ENCODE peak calls at places on chromosome 2, in eight cellular contexts. One of them, this sample, is unnamed. For H3K4me1, the result is how much of the 10 kb centered on the place peaks cover.

GRCh38 chr2:151237422-151238012 is 24.1 kb downstream of the RBM43 start:
- DNase-seq in MM.1S: no peak
- DNase-seq in A549: no peak
- DNase-seq in ovary: no peak
- DNase-seq in endothelial cell of umbilical vein: peak
- DNase-seq in adrenal gland: peak
- DNase-seq in tibial nerve: no peak
- DNase-seq in neuronal stem cell: no peak
- DNase-seq in this sample: no peak

GRCh38 chr2:42712934-42713333 is 51.0 kb downstream of the OXER1 start:
- DNase-seq in adrenal gland: no peak
- DNase-seq in tibial nerve: no peak
- DNase-seq in A549: no peak
- DNase-seq in neuronal stem cell: no peak
- DNase-seq in endothelial cell of umbilical vein: no peak
- DNase-seq in ovary: no peak
- DNase-seq in MM.1S: no peak
- DNase-seq in this sample: no peak

GRCh38 chr2:62277688-62278087 is 81.8 kb downstream of the B3GNT2 start:
- DNase-seq in endothelial cell of umbilical vein: no peak
- DNase-seq in tibial nerve: no peak
- DNase-seq in MM.1S: no peak
- DNase-seq in A549: no peak
- DNase-seq in adrenal gland: no peak
- DNase-seq in ovary: no peak
- DNase-seq in neuronal stem cell: no peak
- DNase-seq in this sample: no peak

GRCh38 chr2:229270551-229271410 is at the start of gene PID1:
- DNase-seq in tibial nerve: no peak
- DNase-seq in adrenal gland: peak
- DNase-seq in A549: peak
- DNase-seq in MM.1S: peak
- DNase-seq in ovary: peak
- DNase-seq in endothelial cell of umbilical vein: no peak
- DNase-seq in neuronal stem cell: peak
- DNase-seq in this sample: no peak

GRCh38 chr2:10009811-10010781 is 33.3 kb upstream of the KLF11 start:
- DNase-seq in adrenal gland: peak
- DNase-seq in A549: no peak
- DNase-seq in neuronal stem cell: no peak
- DNase-seq in tibial nerve: no peak
- DNase-seq in ovary: peak
- DNase-seq in endothelial cell of umbilical vein: no peak
- DNase-seq in MM.1S: no peak
- DNase-seq in this sample: no peak

GRCh38 chr2:197297772-197298318 is 12.7 kb downstream of the ANKRD44 start:
- DNase-seq in MM.1S: no peak
- DNase-seq in adrenal gland: no peak
- DNase-seq in A549: no peak
- DNase-seq in neuronal stem cell: no peak
- DNase-seq in endothelial cell of umbilical vein: no peak
- DNase-seq in ovary: no peak
- DNase-seq in tibial nerve: no peak
- DNase-seq in this sample: no peak

GRCh38 chr2:219279151-219279915 is at the start of gene DNAJB2:
- DNase-seq in endothelial cell of umbilical vein: peak
- DNase-seq in tibial nerve: peak
- DNase-seq in adrenal gland: peak
- DNase-seq in ovary: peak
- DNase-seq in neuronal stem cell: peak
- DNase-seq in A549: peak
- DNase-seq in MM.1S: peak
- DNase-seq in this sample: peak

GRCh38 chr2:209933499-209934458 is 68.7 kb upstream of the RPE start:
- DNase-seq in A549: no peak
- DNase-seq in endothelial cell of umbilical vein: peak
- DNase-seq in adrenal gland: peak
- DNase-seq in neuronal stem cell: no peak
- DNase-seq in ovary: no peak
- DNase-seq in MM.1S: no peak
- DNase-seq in tibial nerve: no peak
- DNase-seq in this sample: no peak

GRCh38 chr2:160651416-160652200 is 158.0 kb upstream of the RBMS1 start:
- DNase-seq in A549: no peak
- DNase-seq in MM.1S: no peak
- DNase-seq in adrenal gland: no peak
- DNase-seq in ovary: no peak
- DNase-seq in tibial nerve: no peak
- DNase-seq in neuronal stem cell: no peak
- DNase-seq in endothelial cell of umbilical vein: peak
- DNase-seq in this sample: no peak

DNA sequence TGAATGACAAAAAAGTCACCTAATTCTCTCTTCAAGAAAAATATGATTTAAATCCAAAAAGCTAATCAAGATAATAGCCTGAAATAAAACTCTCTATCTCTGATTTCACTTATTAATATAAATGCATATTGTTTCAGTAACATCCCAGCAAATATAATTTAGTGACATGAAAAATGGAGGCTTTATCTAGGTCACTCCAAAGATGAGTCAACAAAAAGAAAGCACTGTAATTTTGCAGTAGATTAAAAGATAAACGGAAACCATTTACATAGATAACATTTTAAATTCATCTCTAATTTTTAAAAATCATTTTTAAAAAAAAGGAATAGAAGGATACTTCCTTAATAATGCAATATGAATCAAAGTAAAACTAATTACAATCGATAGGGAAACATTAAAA is 76.9 kb downstream of the INPP5D start:
- DNase-seq in adrenal gland: no peak
- DNase-seq in endothelial cell of umbilical vein: no peak
- DNase-seq in MM.1S: no peak
- DNase-seq in neuronal stem cell: no peak
- DNase-seq in A549: no peak
- DNase-seq in ovary: no peak
- DNase-seq in tibial nerve: no peak
- DNase-seq in this sample: no peak
- H3K27ac ChIP-seq in adrenal gland: no peak
- H3K27ac ChIP-seq in endothelial cell of umbilical vein: no peak
- H3K27ac ChIP-seq in MM.1S: no peak
- H3K27ac ChIP-seq in neuronal stem cell: no peak
- H3K27ac ChIP-seq in A549: no peak
- H3K27ac ChIP-seq in ovary: no peak
- H3K27ac ChIP-seq in tibial nerve: no peak
- H3K27ac ChIP-seq in this sample: no peak

DNA sequence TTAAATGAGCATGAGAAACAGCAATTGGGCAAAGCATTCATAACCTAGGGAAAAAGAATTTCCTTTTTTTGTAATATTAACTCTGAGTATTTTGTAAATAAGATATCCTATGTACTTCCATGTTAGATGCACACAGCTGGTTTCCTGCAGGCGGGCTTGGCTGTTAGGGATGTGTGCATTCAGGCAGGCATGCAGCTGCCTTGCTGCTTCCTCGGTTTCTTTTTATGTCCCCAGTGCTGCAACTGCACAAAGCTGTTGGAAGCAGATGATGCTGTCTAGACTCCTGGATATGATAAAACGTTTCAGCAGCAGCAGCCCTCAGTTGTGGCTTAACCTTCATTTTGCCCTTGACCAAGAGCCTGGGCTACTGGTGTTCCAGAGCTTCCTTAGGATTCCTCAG is 89.5 kb upstream of the EML6 start:
- DNase-seq in MM.1S: no peak
- DNase-seq in tibial nerve: no peak
- DNase-seq in neuronal stem cell: no peak
- DNase-seq in ovary: no peak
- DNase-seq in adrenal gland: no peak
- DNase-seq in A549: no peak
- DNase-seq in endothelial cell of umbilical vein: peak
- DNase-seq in this sample: no peak
- H3K4me1 ChIP-seq in MM.1S: half or more
- H3K4me1 ChIP-seq in tibial nerve: under half
- H3K4me1 ChIP-seq in neuronal stem cell: under half
- H3K4me1 ChIP-seq in ovary: under half
- H3K4me1 ChIP-seq in adrenal gland: half or more
- H3K4me1 ChIP-seq in A549: half or more
- H3K4me1 ChIP-seq in endothelial cell of umbilical vein: under half
- H3K4me1 ChIP-seq in this sample: under half

DNA sequence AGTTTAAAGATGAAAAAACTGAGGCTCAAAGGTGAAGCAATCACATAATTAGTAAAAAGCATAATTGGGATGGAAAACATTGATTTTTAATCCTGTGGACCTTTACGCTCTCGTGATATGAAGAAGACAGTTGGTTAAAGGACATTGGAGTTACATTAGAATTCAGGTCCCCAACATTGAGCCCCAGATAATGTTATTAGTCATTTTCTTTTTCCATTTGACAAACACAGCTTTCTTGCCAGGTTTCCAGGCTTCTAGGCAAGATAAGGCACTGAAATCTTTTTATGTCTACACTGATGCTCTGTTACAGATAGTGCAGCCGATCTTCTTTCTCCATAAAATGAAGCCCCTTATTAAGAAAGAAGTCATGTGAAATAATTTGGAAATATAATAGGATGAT is 38.5 kb downstream of the MYO3B start:
- DNase-seq in ovary: no peak
- DNase-seq in endothelial cell of umbilical vein: no peak
- DNase-seq in MM.1S: no peak
- DNase-seq in adrenal gland: no peak
- DNase-seq in A549: no peak
- DNase-seq in neuronal stem cell: no peak
- DNase-seq in tibial nerve: no peak
- DNase-seq in this sample: no peak
- H3K27ac ChIP-seq in ovary: no peak
- H3K27ac ChIP-seq in endothelial cell of umbilical vein: no peak
- H3K27ac ChIP-seq in MM.1S: no peak
- H3K27ac ChIP-seq in adrenal gland: no peak
- H3K27ac ChIP-seq in A549: no peak
- H3K27ac ChIP-seq in neuronal stem cell: no peak
- H3K27ac ChIP-seq in tibial nerve: no peak
- H3K27ac ChIP-seq in this sample: no peak

DNA sequence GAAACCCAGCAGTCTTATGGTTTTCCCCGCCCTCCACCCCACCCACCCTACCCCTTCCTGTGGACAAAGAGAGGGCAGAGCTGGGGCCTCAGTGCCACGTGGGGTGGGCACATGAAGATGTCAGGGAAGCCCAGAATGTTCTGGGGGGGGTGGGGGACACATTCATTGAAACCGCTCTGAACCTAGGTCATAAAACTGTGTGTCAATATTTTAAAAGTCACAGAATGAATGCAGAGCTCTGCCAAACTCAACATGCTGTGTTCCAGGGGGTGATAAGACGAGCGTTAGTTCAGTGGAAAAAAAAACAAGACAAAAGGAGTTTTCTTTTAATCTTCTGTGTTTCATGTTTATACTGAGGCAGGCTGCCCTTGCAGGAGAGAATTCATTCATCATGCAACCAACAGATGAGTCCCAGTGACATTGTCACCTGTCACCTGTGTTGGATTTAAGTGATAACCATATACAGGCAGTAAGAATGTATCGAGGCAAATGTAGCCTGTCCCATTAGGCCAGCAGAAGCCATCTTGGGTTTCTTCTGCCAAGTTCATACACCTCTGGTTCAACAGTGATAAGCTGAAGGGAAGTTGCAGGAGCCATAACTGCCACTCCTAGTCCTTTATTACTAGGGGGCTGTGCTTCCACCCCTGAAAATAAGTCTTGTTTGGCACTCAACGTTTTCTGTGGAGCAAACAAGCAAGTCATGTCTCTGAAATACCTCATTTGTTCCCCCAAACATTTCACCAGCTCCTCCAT is 58.3 kb upstream of the ALPP start:
- DNase-seq in tibial nerve: no peak
- DNase-seq in neuronal stem cell: no peak
- DNase-seq in A549: no peak
- DNase-seq in ovary: no peak
- DNase-seq in endothelial cell of umbilical vein: peak
- DNase-seq in adrenal gland: no peak
- DNase-seq in MM.1S: no peak
- DNase-seq in this sample: no peak
- H3K4me1 ChIP-seq in tibial nerve: under half
- H3K4me1 ChIP-seq in neuronal stem cell: under half
- H3K4me1 ChIP-seq in A549: under half
- H3K4me1 ChIP-seq in ovary: under half
- H3K4me1 ChIP-seq in endothelial cell of umbilical vein: under half
- H3K4me1 ChIP-seq in adrenal gland: under half
- H3K4me1 ChIP-seq in MM.1S: under half
- H3K4me1 ChIP-seq in this sample: under half

DNA sequence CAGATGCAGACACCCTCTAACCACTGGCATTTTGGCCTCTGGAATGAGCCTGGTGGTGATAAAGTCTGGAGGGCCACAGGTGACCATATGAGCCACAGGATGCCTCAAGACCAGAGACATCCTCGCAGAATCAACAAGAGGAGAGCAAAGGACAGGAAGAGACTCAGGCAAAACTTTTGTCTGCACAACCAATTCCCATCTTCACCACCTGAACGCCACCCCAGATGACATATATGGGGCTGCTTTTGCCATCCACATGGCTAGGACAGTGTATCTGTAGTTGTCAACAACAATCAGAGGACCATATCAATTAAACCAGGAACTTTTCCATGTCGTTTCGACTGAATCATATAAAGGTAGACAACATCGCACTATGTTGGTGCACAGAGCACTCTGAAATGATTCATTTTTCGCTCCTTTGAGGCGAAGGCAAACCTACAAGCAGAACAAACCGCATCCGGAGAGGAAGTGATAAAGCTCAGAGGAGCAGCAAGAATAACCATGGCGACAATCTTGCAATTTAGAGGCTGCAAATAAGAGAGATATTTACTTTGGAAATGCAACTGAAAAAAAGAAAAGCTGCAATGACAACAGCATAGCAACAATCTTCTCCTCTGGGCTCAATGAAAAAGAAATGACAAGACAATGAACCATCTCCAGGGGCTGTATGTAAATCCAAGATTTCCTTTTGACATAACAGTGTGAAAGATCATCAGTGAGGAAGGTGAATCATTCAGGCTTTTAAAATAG is 204.5 kb downstream of the ARL4C start:
- DNase-seq in adrenal gland: no peak
- DNase-seq in A549: no peak
- DNase-seq in tibial nerve: no peak
- DNase-seq in endothelial cell of umbilical vein: peak
- DNase-seq in ovary: no peak
- DNase-seq in MM.1S: peak
- DNase-seq in neuronal stem cell: no peak
- DNase-seq in this sample: no peak
- H3K27ac ChIP-seq in adrenal gland: no peak
- H3K27ac ChIP-seq in A549: peak
- H3K27ac ChIP-seq in tibial nerve: no peak
- H3K27ac ChIP-seq in endothelial cell of umbilical vein: peak
- H3K27ac ChIP-seq in ovary: no peak
- H3K27ac ChIP-seq in MM.1S: peak
- H3K27ac ChIP-seq in neuronal stem cell: no peak
- H3K27ac ChIP-seq in this sample: no peak

GRCh38 chr2:164335128-164335527 is 286.2 kb downstream of the GRB14 start:
- DNase-seq in ovary: no peak
- DNase-seq in adrenal gland: no peak
- DNase-seq in tibial nerve: no peak
- DNase-seq in neuronal stem cell: no peak
- DNase-seq in A549: no peak
- DNase-seq in MM.1S: no peak
- DNase-seq in endothelial cell of umbilical vein: no peak
- DNase-seq in this sample: peak

GRCh38 chr2:164335947-164336346 is 285.3 kb downstream of the GRB14 start:
- DNase-seq in MM.1S: no peak
- DNase-seq in endothelial cell of umbilical vein: no peak
- DNase-seq in A549: no peak
- DNase-seq in neuronal stem cell: no peak
- DNase-seq in ovary: no peak
- DNase-seq in tibial nerve: no peak
- DNase-seq in adrenal gland: no peak
- DNase-seq in this sample: no peak
- H3K4me1 ChIP-seq in MM.1S: under half
- H3K4me1 ChIP-seq in endothelial cell of umbilical vein: under half
- H3K4me1 ChIP-seq in A549: under half
- H3K4me1 ChIP-seq in neuronal stem cell: under half
- H3K4me1 ChIP-seq in ovary: under half
- H3K4me1 ChIP-seq in tibial nerve: under half
- H3K4me1 ChIP-seq in adrenal gland: under half
- H3K4me1 ChIP-seq in this sample: under half

This sample was measured in iPS DF 6.9.